ENCODE peak calls at places on chromosome X, in seven cellular contexts. B, I, C, F, X, G and K are unnamed samples.

GRCh38 chrX:44874481-44875184 is 1.6 kb downstream of the KDM6A start:
- DNase-seq in B (peak; percentile 59), I (peak; percentile 15), C (no peak), F (no peak), X (no peak), G (peak; percentile 32), K (no peak)

GRCh38 chrX:9775930-9776329 is 10.3 kb upstream of the GPR143 start:
- DNase-seq in B (no peak), I (no peak), C (no peak), F (no peak), X (no peak), G (no peak), K (no peak)

GRCh38 chrX:22159071-22159470 is 113.6 kb upstream of the CBLL2 start:
- DNase-seq in B (no peak), I (no peak), C (no peak), F (no peak), X (no peak), G (no peak), K (no peak)

GRCh38 chrX:68761086-68761485 is 67.7 kb upstream of the EFNB1 start:
- DNase-seq in B (peak; percentile 8), I (no peak), C (no peak), F (no peak), X (no peak), G (no peak), K (no peak)

GRCh38 chrX:51608766-51609165 is 9.9 kb downstream of the CENPVL3 start:
- DNase-seq in B (no peak), I (no peak), C (no peak), F (no peak), X (no peak), G (no peak), K (no peak)

GRCh38 chrX:68077378-68077777 is 355.9 kb downstream of the OPHN1 start:
- DNase-seq in B (no peak), I (no peak), C (no peak), F (no peak), X (no peak), G (no peak), K (no peak)

GRCh38 chrX:40140706-40141499 is 43.1 kb upstream of the BCOR start:
- DNase-seq in B (peak; percentile 42), I (no peak), C (peak; percentile 59), F (peak; percentile 41), X (no peak), G (no peak), K (peak; percentile 45)

GRCh38 chrX:111244238-111244750 is 26.0 kb downstream of the CAPN6 start:
- DNase-seq in B (peak; percentile 10), I (no peak), C (no peak), F (no peak), X (no peak), G (peak; percentile 41), K (no peak)

GRCh38 chrX:109886122-109886761 is 116.7 kb upstream of the TMEM164 start:
- DNase-seq in B (peak; percentile 39), I (peak; percentile 9), C (no peak), F (peak; percentile 24), X (no peak), G (peak; percentile 42), K (peak; percentile 64)

GRCh38 chrX:41338422-41338821 is 4.5 kb downstream of the DDX3X start:
- DNase-seq in B (no peak), I (no peak), C (no peak), F (no peak), X (no peak), G (no peak), K (no peak)

GRCh38 chrX:97628326-97628725 is 744.6 kb downstream of the RPA4 start:
- DNase-seq in B (no peak), I (no peak), C (no peak), F (no peak), X (no peak), G (no peak), K (no peak)

GRCh38 chrX:131881194-131881593 is 141.9 kb upstream of the STK26 start:
- DNase-seq in B (peak; percentile 39), I (no peak), C (no peak), F (no peak), X (no peak), G (no peak), K (no peak)

GRCh38 chrX:9370888-9371287 is 94.0 kb upstream of the TBL1X start:
- DNase-seq in B (no peak), I (no peak), C (no peak), F (no peak), X (no peak), G (no peak), K (no peak)

GRCh38 chrX:76148011-76148665 is 24.7 kb upstream of the PBDC1 start:
- DNase-seq in B (peak; percentile 21), I (peak; percentile 4), C (no peak), F (no peak), X (no peak), G (no peak), K (no peak)

GRCh38 chrX:104166735-104167436 is 633 bp downstream of the FAM199X start:
- DNase-seq in B (peak; percentile 16), I (peak; percentile 12), C (no peak), F (no peak), X (no peak), G (no peak), K (peak; percentile 14)

GRCh38 chrX:149372861-149373260 is 132.2 kb downstream of the IDS start:
- DNase-seq in B (no peak), I (no peak), C (no peak), F (no peak), X (no peak), G (no peak), K (no peak)

GRCh38 chrX:73821921-73822559 is 259.0 kb downstream of the CHIC1 start:
- DNase-seq in B (no peak), I (no peak), C (no peak), F (no peak), X (no peak), G (no peak), K (no peak)

GRCh38 chrX:139209342-139209741 is 321.2 kb upstream of the F9 start:
- DNase-seq in B (no peak), I (no peak), C (no peak), F (no peak), X (no peak), G (no peak), K (no peak)
- H3K27me3 ChIP-seq in B (no peaks in the 10 kb centered on the region), I (peaks cover 14% of the 10 kb centered on the region), C (peaks cover 69% of the 10 kb centered on the region), F (peaks cover 18% of the 10 kb centered on the region), X (peaks cover 13% of the 10 kb centered on the region), G (peaks cover 8% of the 10 kb centered on the region), K (peaks cover 22% of the 10 kb centered on the region)

DNA sequence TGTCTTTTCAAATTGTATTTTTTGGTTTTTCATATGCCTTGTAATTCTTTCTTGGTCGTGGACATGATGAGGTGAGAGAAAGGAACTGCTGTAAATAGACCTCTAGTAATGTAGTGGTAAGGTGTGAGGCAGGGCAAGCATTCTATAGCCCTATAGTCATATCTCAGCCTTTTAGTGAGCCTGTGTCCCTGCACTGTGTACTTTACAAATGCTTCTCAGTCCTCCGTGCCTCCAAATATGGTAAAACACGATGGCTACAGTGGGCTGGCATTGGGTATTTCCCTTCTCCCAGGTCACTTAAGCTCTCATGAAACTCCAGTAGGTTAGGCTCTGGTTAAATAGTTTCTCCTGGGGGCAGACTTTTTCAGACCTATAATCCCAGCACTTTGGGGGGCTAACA is 57.9 kb upstream of the PLS3 start:
- DNase-seq in B (no peak), I (no peak), C (no peak), F (no peak), X (no peak), G (peak; percentile 14), K (no peak)
- H3K4me1 ChIP-seq in B (no peaks in the 10 kb centered on the region), I (no peaks in the 10 kb centered on the region), C (peaks cover 8% of the 10 kb centered on the region), F (no peaks in the 10 kb centered on the region), X (no peaks in the 10 kb centered on the region), G (no peaks in the 10 kb centered on the region), K (no peaks in the 10 kb centered on the region)

GRCh38 chrX:152912121-152912520 is 14.3 kb downstream of the ZNF185 start:
- DNase-seq in B (no peak), I (no peak), C (no peak), F (no peak), X (no peak), G (no peak), K (no peak)
- H3K27me3 ChIP-seq in B (no peaks in the 10 kb centered on the region), I (no peaks in the 10 kb centered on the region), C (no peaks in the 10 kb centered on the region), F (no peaks in the 10 kb centered on the region), X (peaks cover 7% of the 10 kb centered on the region), G (no peaks in the 10 kb centered on the region), K (no peaks in the 10 kb centered on the region)

DNA sequence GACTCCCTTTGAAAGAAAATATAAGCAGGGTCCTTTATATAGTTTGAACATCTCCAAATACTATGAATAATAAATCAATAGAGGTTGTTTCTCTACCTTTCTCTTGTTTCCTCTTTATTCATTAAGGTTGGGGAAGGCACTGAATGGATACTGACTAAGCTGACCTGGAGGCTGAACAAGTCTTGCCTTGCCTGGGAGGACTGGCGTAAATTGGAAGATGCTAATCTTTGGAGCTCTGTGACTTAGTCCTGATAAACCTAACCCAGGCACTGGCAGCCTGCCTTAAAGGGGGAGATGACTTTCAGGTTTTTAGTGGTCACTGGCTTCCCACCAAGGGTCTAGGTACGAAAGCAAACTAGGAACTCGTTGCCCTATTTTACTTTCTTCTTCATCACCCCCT is 10.5 kb downstream of the CCDC160 start:
- DNase-seq in B (no peak), I (no peak), C (no peak), F (no peak), X (no peak), G (no peak), K (no peak)
- H3K4me1 ChIP-seq in B (no peaks in the 10 kb centered on the region), I (no peaks in the 10 kb centered on the region), C (no peaks in the 10 kb centered on the region), F (no peaks in the 10 kb centered on the region), X (no peaks in the 10 kb centered on the region), G (no peaks in the 10 kb centered on the region), K (no peaks in the 10 kb centered on the region)

GRCh38 chrX:2921750-2922149 is 7.4 kb downstream of the ARSD start:
- DNase-seq in B (no peak), I (no peak), C (no peak), F (no peak), X (no peak), G (no peak), K (no peak)

GRCh38 chrX:2913118-2913517 is 16.0 kb downstream of the ARSD start:
- DNase-seq in B (peak; percentile 70), I (no peak), C (no peak), F (no peak), X (no peak), G (no peak), K (no peak)

GRCh38 chrX:2921193-2921592 is 7.9 kb downstream of the ARSD start:
- DNase-seq in B (no peak), I (no peak), C (no peak), F (no peak), X (no peak), G (no peak), K (no peak)

DNA sequence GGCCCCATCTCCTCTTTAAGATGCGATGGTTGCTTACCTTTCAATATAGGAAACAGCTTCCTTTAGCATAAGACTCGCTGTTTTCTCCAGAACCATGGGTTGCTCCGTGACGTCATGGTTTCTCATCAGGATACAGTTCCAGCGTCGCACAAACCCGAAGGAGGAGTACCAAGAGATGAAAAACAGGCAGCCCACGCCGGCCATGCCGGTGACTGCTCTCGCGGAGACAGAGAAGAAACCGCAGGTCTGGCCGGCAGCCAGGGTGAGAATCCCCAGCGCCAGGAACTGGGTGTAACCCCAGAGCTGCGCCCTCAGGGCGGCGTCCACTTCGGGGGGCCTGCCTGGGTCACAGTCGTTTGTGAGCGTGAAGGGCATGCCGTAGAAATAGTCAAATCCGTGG is 11.4 kb downstream of the ARSD start:
- DNase-seq in B (no peak), I (no peak), C (no peak), F (no peak), X (no peak), G (no peak), K (no peak)
- H3K27me3 ChIP-seq in B (no peaks in the 10 kb centered on the region), I (no peaks in the 10 kb centered on the region), C (no peaks in the 10 kb centered on the region), F (no peaks in the 10 kb centered on the region), X (no peaks in the 10 kb centered on the region), G (no peaks in the 10 kb centered on the region), K (no peaks in the 10 kb centered on the region)

GRCh38 chrX:123873956-123874355 is 14.1 kb downstream of the XIAP start:
- DNase-seq in B (no peak), I (no peak), C (no peak), F (no peak), X (no peak), G (no peak), K (no peak)
- H3K4me1 ChIP-seq in B (no peaks in the 10 kb centered on the region), I (peaks cover 34% of the 10 kb centered on the region), C (peaks cover 22% of the 10 kb centered on the region), F (no peaks in the 10 kb centered on the region), X (peaks cover 12% of the 10 kb centered on the region), G (no peaks in the 10 kb centered on the region), K (peaks cover 10% of the 10 kb centered on the region)